ENCODE peak calls at places on chromosome 21, in eight cellular contexts. C is SK-N-SH, Q is H7, J is colonic mucosa, X is ascending aorta, Y is prostate gland, F is spleen, H is mammary epithelial cell. D is an unnamed sample.

GRCh38 chr21:15549671-15550070 is 180.1 kb upstream of the USP25 start:
- DNase-seq in F (no peak), C (no peak), Y (no peak), J (no peak), Q (no peak), X (no peak), H (no peak), D (no peak)

GRCh38 chr21:31334648-31335121 is 9.4 kb downstream of the TIAM1 start:
- DNase-seq in Q (no peak), F (no peak), H (no peak), X (no peak), Y (no peak), J (no peak), C (peak; percentile 46), D (no peak)

GRCh38 chr21:45556645-45557601 is 14.7 kb upstream of the SLC19A1 start:
- DNase-seq in J (no peak), Y (no peak), F (peak; percentile 84), Q (peak; percentile 63), X (no peak), C (peak; percentile 35), H (no peak), D (no peak)

GRCh38 chr21:25456672-25457071 is 150.6 kb downstream of the MRPL39 start:
- DNase-seq in H (peak; percentile 6), Q (no peak), C (no peak), X (no peak), Y (no peak), J (no peak), F (no peak), D (no peak)

GRCh38 chr21:29025328-29025713 is 853 bp downstream of the USP16 start:
- DNase-seq in J (no peak), X (no peak), H (peak; percentile 35), F (no peak), C (no peak), Q (peak; percentile 19), Y (no peak), D (peak; percentile 51)

GRCh38 chr21:23384679-23385078 is 2222.6 kb downstream of the MRPL39 start:
- DNase-seq in J (no peak), H (no peak), C (no peak), Y (no peak), Q (peak; percentile 18), F (no peak), X (no peak), D (no peak)

GRCh38 chr21:46173573-46173972 is 10.7 kb downstream of the SPATC1L start:
- DNase-seq in Q (peak; percentile 29), H (no peak), X (peak; percentile 39), J (no peak), Y (no peak), F (no peak), C (no peak), D (no peak)

GRCh38 chr21:26061437-26061836 is 109.1 kb downstream of the APP start:
- DNase-seq in H (no peak), X (no peak), F (no peak), J (no peak), Y (no peak), C (no peak), Q (no peak), D (no peak)

GRCh38 chr21:34707876-34708325 is 39.1 kb downstream of the CLIC6 start:
- DNase-seq in C (no peak), Q (no peak), J (no peak), H (no peak), X (no peak), F (no peak), Y (no peak), D (no peak)

GRCh38 chr21:39979321-39979720 is 112.1 kb downstream of the PCP4 start:
- DNase-seq in C (no peak), Q (peak; percentile 14), Y (no peak), H (no peak), J (no peak), X (no peak), F (no peak), D (no peak)

GRCh38 chr21:21268061-21268471 is 269.9 kb downstream of the NCAM2 start:
- DNase-seq in Y (no peak), H (no peak), F (no peak), X (no peak), C (no peak), Q (no peak), J (no peak), D (no peak)

GRCh38 chr21:39114871-39115658 is 68.2 kb downstream of the PSMG1 start:
- DNase-seq in J (no peak), Q (no peak), X (peak; percentile 77), C (no peak), F (no peak), Y (no peak), H (peak; percentile 26), D (no peak)

GRCh38 chr21:26982767-26983166 is 15.9 kb upstream of the ADAMTS5 start:
- DNase-seq in F (no peak), Q (no peak), C (no peak), X (no peak), Y (no peak), J (no peak), H (peak; percentile 82), D (no peak)

GRCh38 chr21:27649323-27649722 is 682.4 kb upstream of the ADAMTS5 start:
- DNase-seq in C (no peak), Y (no peak), X (no peak), H (peak; percentile 88), J (no peak), F (no peak), Q (no peak), D (no peak)

GRCh38 chr21:28538987-28539622 is 453.6 kb downstream of the LTN1 start:
- DNase-seq in F (no peak), Y (no peak), C (no peak), J (no peak), X (no peak), H (peak; percentile 69), Q (no peak), D (no peak)

GRCh38 chr21:32351428-32351827 is 41.4 kb downstream of the URB1 start:
- DNase-seq in F (no peak), H (peak; percentile 91), X (peak; percentile 4), Y (peak; percentile 77), J (no peak), Q (no peak), C (no peak), D (no peak)
- H3K36me3 ChIP-seq in F (peaks cover 100% of the 10 kb centered on the region), H (peaks cover 82% of the 10 kb centered on the region), X (peaks cover 96% of the 10 kb centered on the region), Y (peaks cover 22% of the 10 kb centered on the region), J (peaks cover 21% of the 10 kb centered on the region), Q (peaks cover 57% of the 10 kb centered on the region), C (peaks cover 64% of the 10 kb centered on the region), D (peaks cover 24% of the 10 kb centered on the region)

GRCh38 chr21:33232640-33233039 is 2.9 kb downstream of the IFNAR2 start:
- DNase-seq in X (no peak), Y (no peak), F (no peak), H (peak; percentile 67), C (no peak), Q (no peak), J (no peak), D (no peak)

GRCh38 chr21:33229099-33229775 is 501 bp upstream of the IFNAR2 start:
- DNase-seq in H (no peak), Q (peak; percentile 26), F (no peak), X (no peak), C (peak; percentile 21), J (no peak), Y (no peak), D (no peak)

GRCh38 chr21:33229776-33230517 is at the start of gene IFNAR2:
- DNase-seq in C (peak; percentile 97), H (peak; percentile 57), Q (peak; percentile 99), X (peak; percentile 86), Y (peak; percentile 63), F (peak; percentile 96), J (peak; percentile 79), D (peak; percentile 59)

GRCh38 chr21:33230518-33231324 is 983 bp downstream of the IFNAR2 start:
- DNase-seq in C (peak; percentile 81), J (peak; percentile 57), Y (peak; percentile 36), X (peak; percentile 81), Q (peak; percentile 89), H (peak; percentile 83), F (peak; percentile 92), D (peak; percentile 42)

DNA sequence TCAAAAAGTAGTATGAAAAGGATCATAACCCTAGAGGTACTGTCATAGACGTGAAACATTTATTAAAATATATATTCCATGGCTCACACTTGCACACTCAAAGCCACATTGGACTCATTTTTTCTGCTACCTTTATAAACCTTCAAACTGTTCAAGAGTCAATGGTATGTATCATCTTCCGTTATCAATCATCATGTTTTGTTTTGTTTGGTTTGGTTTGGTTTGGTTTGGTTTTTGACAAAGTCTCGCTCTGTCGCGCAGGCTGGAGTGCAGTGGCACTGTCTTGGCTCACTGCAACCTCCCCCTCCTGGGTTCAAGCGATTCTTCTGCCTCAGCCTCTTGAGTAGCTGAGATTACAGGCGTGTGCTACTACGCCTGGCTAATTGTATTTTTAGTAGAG is 1.8 kb downstream of the IFNAR2 start:
- DNase-seq in H (no peak), X (no peak), F (no peak), Y (no peak), C (no peak), J (no peak), Q (no peak), D (no peak)
- H3K4me3 ChIP-seq in H (no peak overlapping the region), X (no peak overlapping the region), F (peak overlapping the region; percentile 97), Y (no peak overlapping the region), C (peak overlapping the region; percentile 89), J (no peak overlapping the region), Q (no peak overlapping the region), D (peak overlapping the region; percentile 15)

GRCh38 chr21:37195078-37195477 is 72.1 kb downstream of the VPS26C start:
- DNase-seq in C (no peak), X (no peak), Y (no peak), Q (no peak), J (no peak), F (no peak), H (no peak), D (no peak)

GRCh38 chr21:37193676-37194075 is 73.5 kb downstream of the VPS26C start:
- DNase-seq in C (no peak), X (no peak), F (no peak), Q (no peak), H (no peak), J (no peak), Y (no peak), D (peak; percentile 77)

GRCh38 chr21:37196847-37197246 is 70.3 kb downstream of the VPS26C start:
- DNase-seq in Y (no peak), C (no peak), J (no peak), F (no peak), Q (no peak), H (no peak), X (no peak), D (peak; percentile 80)

GRCh38 chr21:37195649-37196048 is 71.5 kb downstream of the VPS26C start:
- DNase-seq in Q (no peak), J (no peak), X (no peak), Y (no peak), F (no peak), C (no peak), H (no peak), D (no peak)

DNA sequence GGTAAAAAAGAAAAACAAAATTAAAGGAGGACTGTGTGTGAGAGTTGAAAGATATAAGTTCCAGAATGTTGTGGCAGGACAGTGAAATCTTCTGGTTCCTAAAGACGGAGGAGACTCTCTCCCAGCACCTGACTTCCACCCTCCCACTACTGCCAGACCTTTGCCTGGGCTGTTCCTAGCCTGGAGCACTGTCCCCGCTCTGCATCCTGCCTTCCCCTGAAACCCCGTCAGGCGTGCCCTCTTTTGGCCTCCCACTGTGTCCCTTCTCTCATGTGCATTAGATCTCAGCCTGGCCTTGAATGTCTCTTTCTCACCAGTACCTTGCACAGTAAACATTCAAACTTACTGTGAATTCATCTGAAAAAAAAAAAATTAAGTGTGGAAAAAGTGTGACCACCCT is 74.1 kb downstream of the VPS26C start:
- DNase-seq in F (no peak), Y (no peak), Q (peak; percentile 77), X (no peak), C (no peak), J (no peak), H (no peak), D (no peak)
- H3K36me3 ChIP-seq in F (peaks cover 100% of the 10 kb centered on the region), Y (no peaks in the 10 kb centered on the region), Q (no peaks in the 10 kb centered on the region), X (peaks cover 33% of the 10 kb centered on the region), C (peaks cover 70% of the 10 kb centered on the region), J (peaks cover 5% of the 10 kb centered on the region), H (peaks cover 9% of the 10 kb centered on the region), D (peaks cover under 1% of the 10 kb centered on the region)

GRCh38 chr21:41667136-41667535 is 99.7 kb downstream of the RIPK4 start:
- DNase-seq in J (no peak), C (no peak), Q (peak; percentile 19), H (no peak), X (no peak), F (peak; percentile 40), Y (no peak), D (no peak)
- H3K4me3 ChIP-seq in J (no peak overlapping the region), C (no peak overlapping the region), Q (no peak overlapping the region), H (no peak overlapping the region), X (no peak overlapping the region), F (no peak overlapping the region), Y (no peak overlapping the region), D (no peak overlapping the region)

D was measured in small intestine.